ENCODE peak calls at places on chromosomes 11 and 22, in ten cellular contexts. A, Q, L, P, M, S, E, Z, U and J are unnamed samples.

GRCh38 chr22:42893366-42894150 is 36.5 kb upstream of the ARFGAP3 start:
- DNase-seq in S (no peak), P (no peak), Q (no peak), L (no peak), Z (no peak), U (no peak), A (no peak), E (no peak), M (no peak), J (no peak)

GRCh38 chr22:45885941-45886395 is 91.0 kb downstream of the WNT7B start:
- DNase-seq in M (no peak), S (no peak), P (peak; percentile 9), L (no peak), A (no peak), U (no peak), E (no peak), Z (no peak), Q (no peak), J (no peak)

GRCh38 chr11:15968461-15969130 is 387.8 kb downstream of the SOX6 start:
- DNase-seq in Q (no peak), L (no peak), E (no peak), Z (no peak), M (no peak), U (no peak), S (peak; percentile 35), A (no peak), P (peak; percentile 66), J (no peak)

GRCh38 chr22:49815641-49816071 is 12.0 kb downstream of the BRD1 start:
- DNase-seq in M (no peak), A (peak; percentile 14), U (no peak), Q (no peak), Z (peak; percentile 58), P (no peak), E (no peak), L (no peak), S (no peak), J (no peak)

GRCh38 chr11:2581151-2581930 is 118.5 kb downstream of the KCNQ1OT1 start:
- DNase-seq in S (no peak), A (no peak), U (peak; percentile 11), P (peak; percentile 8), E (no peak), M (no peak), Z (no peak), Q (no peak), L (no peak), J (peak; percentile 82)

GRCh38 chr11:1018091-1018490 is 18.4 kb downstream of the MUC6 start:
- DNase-seq in L (no peak), S (no peak), P (no peak), A (no peak), U (no peak), Q (no peak), M (no peak), Z (no peak), E (no peak), J (no peak)

GRCh38 chr11:129766858-129767604 is 48.6 kb upstream of the TMEM45B start:
- DNase-seq in M (no peak), P (no peak), Z (peak; percentile 29), A (peak; percentile 25), Q (no peak), U (no peak), L (peak; percentile 44), E (peak; percentile 37), S (peak; percentile 50), J (no peak)

GRCh38 chr22:37161442-37161841 is 11.7 kb upstream of the IL2RB start:
- DNase-seq in P (no peak), A (no peak), U (no peak), L (peak; percentile 23), E (no peak), Q (no peak), S (no peak), Z (no peak), M (no peak), J (no peak)

GRCh38 chr11:34866375-34866774 is 49.8 kb downstream of the APIP start:
- DNase-seq in A (no peak), Z (no peak), S (peak; percentile 45), M (no peak), Q (no peak), U (no peak), E (no peak), P (no peak), L (no peak), J (no peak)

GRCh38 chr11:34870548-34871209 is 45.5 kb downstream of the APIP start:
- DNase-seq in L (no peak), U (no peak), M (no peak), A (no peak), S (no peak), E (no peak), P (no peak), Q (no peak), Z (no peak), J (no peak)

GRCh38 chr11:34874202-34874601 is 42.0 kb downstream of the APIP start:
- DNase-seq in L (no peak), E (no peak), S (no peak), Z (no peak), U (no peak), M (no peak), P (no peak), Q (no peak), A (no peak), J (no peak)

GRCh38 chr11:34865261-34865660 is 50.9 kb downstream of the APIP start:
- DNase-seq in M (no peak), A (no peak), U (no peak), P (no peak), L (no peak), S (peak; percentile 45), Z (peak; percentile 8), Q (no peak), E (no peak), J (no peak)

DNA sequence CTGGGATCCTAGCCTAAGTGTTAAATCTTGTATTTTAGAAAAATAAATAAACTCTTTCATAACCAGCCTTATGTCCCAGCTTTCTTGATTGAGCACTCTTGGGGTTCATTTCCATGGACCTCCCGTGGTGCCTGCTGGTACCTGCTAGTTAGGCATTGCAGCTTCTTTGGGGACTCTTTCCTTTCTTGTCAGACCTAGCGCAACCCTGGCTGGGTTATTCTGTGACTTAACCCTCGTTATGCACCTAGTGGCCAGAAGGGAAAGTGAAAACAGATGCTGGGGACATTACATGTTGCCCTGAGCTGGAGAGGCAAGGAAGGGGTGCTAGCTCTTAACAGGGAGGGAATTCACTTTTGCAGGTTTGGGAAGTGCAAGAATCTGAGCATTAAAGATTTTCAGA is 46.8 kb downstream of the APIP start:
- DNase-seq in Q (no peak), E (no peak), A (no peak), S (no peak), P (no peak), Z (no peak), L (no peak), U (no peak), M (no peak), J (no peak)
- TF ChIP-seq CTCF in Q (no peak), E (peak; percentile 55), A (peak; percentile 54), S (no peak), P (no peak), Z (peak; percentile 16), L (peak; percentile 56), U (no peak), M (peak; percentile 24), J (peak; percentile 16)

GRCh38 chr22:21590809-21591641 is 23.5 kb downstream of the UBE2L3 start:
- DNase-seq in A (no peak), U (no peak), S (no peak), P (no peak), M (no peak), Z (no peak), L (no peak), Q (no peak), E (no peak), J (no peak)
- TF ChIP-seq CTCF in A (no peak), U (no peak), S (no peak), P (no peak), M (no peak), Z (no peak), L (no peak), Q (no peak), E (no peak), J (no peak)

DNA sequence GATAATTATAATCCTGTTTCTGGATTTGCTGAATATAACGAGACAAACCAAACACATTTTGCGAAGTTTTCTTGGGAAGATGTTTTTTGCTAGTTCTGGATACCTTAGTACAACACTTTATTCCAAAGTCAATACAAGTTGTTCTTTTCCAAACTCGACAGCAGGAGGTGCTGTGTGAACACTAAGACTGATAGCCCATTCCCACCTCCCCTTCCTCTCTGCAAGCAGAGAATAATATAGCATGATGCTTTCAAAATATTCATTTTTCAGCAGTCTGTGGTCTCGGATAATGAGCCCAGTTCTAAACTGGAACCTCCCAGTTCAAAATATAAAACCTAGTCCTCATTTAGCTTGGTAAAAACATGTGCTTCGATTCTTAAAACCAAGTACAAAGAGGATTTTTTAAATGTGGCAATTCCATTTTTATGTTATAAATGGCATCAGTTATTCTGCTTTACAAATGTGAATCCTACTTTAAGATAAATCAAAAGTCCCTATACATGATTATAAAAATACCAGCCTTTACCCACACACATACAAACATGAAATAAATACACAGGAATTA is 129.1 kb downstream of the DCDC1 start:
- DNase-seq in E (no peak), Z (peak; percentile 47), L (peak; percentile 59), Q (no peak), M (no peak), P (no peak), A (peak; percentile 34), U (no peak), S (peak; percentile 63), J (no peak)
- TF ChIP-seq CTCF in E (peak; percentile 74), Z (peak; percentile 78), L (peak; percentile 62), Q (peak; percentile 61), M (peak; percentile 55), P (no peak), A (peak; percentile 75), U (peak; percentile 52), S (peak; percentile 76), J (peak; percentile 62)

GRCh38 chr11:62544521-62545436 is 1.8 kb downstream of the AHNAK start:
- DNase-seq in A (no peak), L (no peak), Q (no peak), P (peak; percentile 38), M (no peak), U (peak; percentile 39), S (peak; percentile 41), Z (peak; percentile 15), E (no peak), J (no peak)

GRCh38 chr11:62546937-62547625 is 475 bp upstream of the AHNAK start:
- DNase-seq in U (no peak), L (no peak), Q (no peak), Z (peak; percentile 44), M (no peak), P (no peak), A (no peak), E (peak; percentile 63), S (peak; percentile 90), J (no peak)

GRCh38 chr11:62546244-62546936 is at the start of gene AHNAK:
- DNase-seq in P (peak; percentile 88), M (no peak), S (peak; percentile 83), U (peak; percentile 88), Q (peak; percentile 87), A (no peak), E (peak; percentile 65), Z (peak; percentile 70), L (no peak), J (no peak)

GRCh38 chr11:62543680-62544444 is 2.7 kb downstream of the AHNAK start:
- DNase-seq in E (no peak), M (no peak), P (peak; percentile 41), A (no peak), S (peak; percentile 49), L (no peak), Q (no peak), Z (no peak), U (peak; percentile 24), J (no peak)

DNA sequence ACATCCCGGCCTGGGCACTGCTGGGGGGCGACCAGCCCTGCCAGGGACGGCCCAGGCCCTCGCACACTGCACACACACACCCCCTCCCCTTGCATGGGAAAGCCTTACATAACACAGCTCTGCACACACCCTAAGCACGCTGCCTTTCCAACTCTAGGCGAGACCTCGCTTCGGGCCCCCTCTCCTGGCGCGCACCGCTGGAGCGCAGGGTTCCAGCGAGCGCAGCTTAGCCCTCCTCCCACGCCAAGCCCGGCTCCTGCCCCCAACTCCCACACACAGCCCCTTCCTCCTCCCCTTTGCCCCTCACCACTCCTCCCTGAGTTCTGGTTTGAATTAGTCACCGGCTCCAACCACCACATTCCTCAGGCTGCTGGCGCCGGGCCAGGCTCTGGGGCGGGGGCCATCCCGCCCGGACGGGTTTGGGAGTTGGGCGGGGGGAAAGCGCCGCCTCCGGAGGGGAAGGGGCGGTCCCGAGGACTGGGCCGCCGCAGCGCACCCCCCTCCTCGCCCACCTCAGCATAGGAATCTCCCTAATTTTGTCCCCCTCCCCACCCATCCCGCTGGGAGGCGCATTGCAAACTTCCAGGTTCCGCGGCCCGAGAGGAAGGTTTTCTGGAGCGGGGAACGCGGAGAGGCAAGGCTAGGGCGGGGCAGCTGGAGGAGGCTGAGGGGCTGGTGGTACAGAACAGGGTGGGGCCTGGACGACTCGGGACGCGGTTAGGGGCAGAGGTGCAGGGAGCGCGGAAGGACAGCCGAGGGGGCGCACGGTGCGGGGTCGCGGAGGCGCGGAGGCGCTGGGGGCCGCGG is 966 bp downstream of the AHNAK start:
- DNase-seq in L (peak; percentile 75), P (peak; percentile 91), U (peak; percentile 96), E (peak; percentile 85), S (peak; percentile 90), Z (peak; percentile 94), Q (peak; percentile 95), A (peak; percentile 87), M (peak; percentile 90), J (peak; percentile 97)
- TF ChIP-seq CTCF in L (no peak), P (no peak), U (peak; percentile 6), E (peak; percentile 39), S (peak; percentile 3), Z (no peak), Q (peak; percentile 5), A (peak; percentile 27), M (no peak), J (peak; percentile 8)